ENCODE peak calls at places on chromosomes 3 and 15, in four cellular contexts. R, Q, D and K are unnamed samples.

GRCh38 chr3:174287601-174288180 is 571.4 kb upstream of the NAALADL2 start:
- DNase-seq in Q (no peak), R (no peak), D (no peak), K (no peak)

GRCh38 chr3:107269081-107269480 is 108.2 kb upstream of the CCDC54 start:
- DNase-seq in R (no peak), D (no peak), Q (no peak), K (no peak)

GRCh38 chr3:139520028-139520737 is 19.4 kb downstream of the RBP1 start:
- DNase-seq in Q (no peak), D (peak), R (no peak), K (peak)

GRCh38 chr15:66246937-66247336 is 6.6 kb downstream of the MEGF11 start:
- DNase-seq in D (no peak), R (no peak), Q (no peak), K (no peak)

GRCh38 chr3:159645874-159646273 is 342.8 kb upstream of the IL12A start:
- DNase-seq in R (no peak), Q (no peak), D (no peak), K (no peak)

GRCh38 chr3:10198761-10199688 is 34.3 kb downstream of the IRAK2 start:
- DNase-seq in R (peak), D (peak), Q (peak), K (no peak)

GRCh38 chr3:89577517-89578252 is 470.3 kb downstream of the EPHA3 start:
- DNase-seq in R (no peak), D (no peak), Q (peak), K (no peak)

GRCh38 chr3:33119891-33120290 is 6.1 kb downstream of the CRTAP start:
- DNase-seq in D (no peak), R (no peak), Q (no peak), K (no peak)

GRCh38 chr3:152460936-152461335 is 192.2 kb downstream of the MBNL1 start:
- DNase-seq in D (no peak), Q (peak), R (no peak), K (no peak)

GRCh38 chr3:10609134-10609533 is 103.7 kb upstream of the ATP2B2 start:
- DNase-seq in R (no peak), D (no peak), Q (no peak), K (no peak)

GRCh38 chr15:99123706-99124451 is 19.0 kb downstream of the SYNM start:
- DNase-seq in D (peak), R (no peak), Q (peak), K (no peak)

GRCh38 chr15:63892794-63893441 is 59.2 kb upstream of the HERC1 start:
- DNase-seq in R (peak), D (no peak), Q (no peak), K (no peak)

GRCh38 chr15:63889831-63890230 is 56.1 kb upstream of the HERC1 start:
- DNase-seq in R (no peak), Q (no peak), D (no peak), K (no peak)

GRCh38 chr15:63890617-63891016 is 56.9 kb upstream of the HERC1 start:
- DNase-seq in R (no peak), Q (no peak), D (no peak), K (no peak)

GRCh38 chr15:63891763-63892123 is 58.0 kb upstream of the HERC1 start:
- DNase-seq in R (no peak), D (no peak), Q (no peak), K (no peak)

GRCh38 chr15:63891079-63891762 is 57.5 kb upstream of the HERC1 start:
- DNase-seq in D (peak), R (peak), Q (peak), K (peak)
- TF ChIP-seq CREM in D (peak), R (no peak), Q (no peak), K (no peak)

GRCh38 chr3:45437388-45437787 is 49.0 kb downstream of the LARS2 start:
- DNase-seq in R (no peak), D (no peak), Q (no peak), K (no peak)
- TF ChIP-seq ESRRA in R (no peak), D (no peak), Q (no peak), K (no peak)

GRCh38 chr3:55894605-55895004 is 407.5 kb upstream of the WNT5A start:
- DNase-seq in D (no peak), R (no peak), Q (no peak), K (no peak)
- TF ChIP-seq ATF2 in D (no peak), R (no peak), Q (no peak), K (no peak)

DNA sequence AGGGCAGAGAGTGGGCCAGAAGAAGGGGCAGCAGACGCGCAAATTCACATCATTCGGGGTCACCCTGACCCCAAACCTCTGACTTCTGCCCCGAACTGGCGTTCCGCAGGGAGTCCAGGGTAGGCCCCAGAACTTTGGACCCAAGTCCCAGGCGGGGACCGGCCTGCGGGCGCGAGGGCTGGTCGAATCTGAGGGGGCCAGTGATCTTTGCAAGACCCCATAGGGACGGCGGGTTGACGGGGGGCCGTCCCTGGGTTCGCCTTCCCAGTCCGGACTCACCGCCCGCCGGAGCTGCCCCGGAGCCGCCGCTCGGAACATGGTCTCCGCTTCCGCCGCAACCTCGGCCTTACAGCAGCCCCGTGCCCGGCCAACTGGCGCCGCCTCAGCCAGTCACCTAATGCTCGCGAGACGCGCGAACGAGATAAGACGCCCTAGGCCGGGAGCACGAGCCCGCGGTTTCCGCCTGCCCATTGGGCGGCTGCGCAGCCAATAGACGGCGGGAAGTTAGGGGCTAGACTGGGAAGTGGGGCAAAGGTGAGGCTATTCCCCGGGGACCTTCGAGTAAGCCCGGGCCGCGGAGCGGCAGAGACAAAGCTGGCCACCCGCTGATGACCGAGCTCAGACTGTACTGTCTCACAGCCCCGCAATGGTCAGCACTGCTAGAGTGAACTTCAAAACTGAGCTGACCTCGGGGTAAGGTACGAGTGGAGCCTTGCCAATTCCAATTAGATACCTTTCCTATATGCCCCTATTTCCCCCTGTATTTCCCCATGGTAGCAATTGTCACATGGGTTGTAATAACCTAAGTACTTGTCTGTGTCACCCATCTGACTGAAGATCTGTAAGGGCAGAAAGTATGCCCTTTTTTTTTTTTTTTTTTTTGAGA is at the start of gene ETFA:
- DNase-seq in D (peak), Q (peak), R (peak), K (peak)
- TF ChIP-seq CREM in D (peak), Q (no peak), R (no peak), K (peak)

GRCh38 chr3:142958707-142959106 is 4.8 kb downstream of the PAQR9 start:
- DNase-seq in D (peak), R (no peak), Q (no peak), K (no peak)
- TF ChIP-seq ESRRA in D (no peak), R (no peak), Q (no peak), K (no peak)

DNA sequence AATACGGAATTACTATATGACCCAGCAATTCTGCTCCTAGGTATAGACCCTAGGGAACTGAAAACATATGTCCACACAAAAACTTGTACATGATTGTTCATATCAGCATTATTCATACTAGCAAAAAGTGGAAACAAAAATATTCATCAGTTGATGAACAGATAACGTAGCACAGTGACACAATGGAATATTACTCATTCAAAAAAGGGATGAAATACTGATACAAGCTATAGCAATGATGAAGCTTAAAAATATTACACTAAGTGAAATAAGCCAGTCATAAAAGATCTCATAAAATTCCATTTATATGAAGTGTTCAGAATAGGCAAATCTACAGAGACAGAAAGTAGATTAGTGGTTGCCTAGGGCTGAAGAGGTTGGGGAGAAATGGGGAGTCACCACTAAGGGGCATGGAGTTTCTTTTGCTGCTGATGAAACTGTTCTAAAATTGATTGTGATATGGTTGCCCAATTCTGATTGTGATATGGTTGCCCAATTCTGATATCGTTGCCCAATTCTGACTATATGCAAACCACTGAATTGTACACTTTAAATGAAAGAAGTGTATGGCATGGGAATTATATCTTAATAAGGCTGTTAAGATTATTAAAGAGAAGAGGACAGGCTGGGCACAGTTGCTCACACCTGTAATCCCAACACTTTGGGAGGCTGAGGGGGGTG is 10.6 kb downstream of the C15orf61 start:
- DNase-seq in D (no peak), R (no peak), Q (no peak), K (no peak)
- TF ChIP-seq ATF2 in D (no peak), R (no peak), Q (no peak), K (no peak)

GRCh38 chr3:45954306-45954705 is 11.0 kb downstream of the CXCR6 start:
- DNase-seq in R (no peak), Q (no peak), D (no peak), K (no peak)

GRCh38 chr3:45953536-45953935 is 10.3 kb downstream of the CXCR6 start:
- DNase-seq in R (no peak), Q (no peak), D (no peak), K (no peak)

GRCh38 chr3:45951946-45952345 is 8.7 kb downstream of the CXCR6 start:
- DNase-seq in D (no peak), Q (no peak), R (no peak), K (no peak)

GRCh38 chr3:45950686-45951600 is 7.7 kb downstream of the CXCR6 start:
- DNase-seq in Q (no peak), D (no peak), R (no peak), K (no peak)

GRCh38 chr3:45952456-45952855 is 9.2 kb downstream of the CXCR6 start:
- DNase-seq in D (no peak), R (no peak), Q (no peak), K (no peak)
- TF ChIP-seq CREM in D (no peak), R (no peak), Q (no peak), K (no peak)

DNA sequence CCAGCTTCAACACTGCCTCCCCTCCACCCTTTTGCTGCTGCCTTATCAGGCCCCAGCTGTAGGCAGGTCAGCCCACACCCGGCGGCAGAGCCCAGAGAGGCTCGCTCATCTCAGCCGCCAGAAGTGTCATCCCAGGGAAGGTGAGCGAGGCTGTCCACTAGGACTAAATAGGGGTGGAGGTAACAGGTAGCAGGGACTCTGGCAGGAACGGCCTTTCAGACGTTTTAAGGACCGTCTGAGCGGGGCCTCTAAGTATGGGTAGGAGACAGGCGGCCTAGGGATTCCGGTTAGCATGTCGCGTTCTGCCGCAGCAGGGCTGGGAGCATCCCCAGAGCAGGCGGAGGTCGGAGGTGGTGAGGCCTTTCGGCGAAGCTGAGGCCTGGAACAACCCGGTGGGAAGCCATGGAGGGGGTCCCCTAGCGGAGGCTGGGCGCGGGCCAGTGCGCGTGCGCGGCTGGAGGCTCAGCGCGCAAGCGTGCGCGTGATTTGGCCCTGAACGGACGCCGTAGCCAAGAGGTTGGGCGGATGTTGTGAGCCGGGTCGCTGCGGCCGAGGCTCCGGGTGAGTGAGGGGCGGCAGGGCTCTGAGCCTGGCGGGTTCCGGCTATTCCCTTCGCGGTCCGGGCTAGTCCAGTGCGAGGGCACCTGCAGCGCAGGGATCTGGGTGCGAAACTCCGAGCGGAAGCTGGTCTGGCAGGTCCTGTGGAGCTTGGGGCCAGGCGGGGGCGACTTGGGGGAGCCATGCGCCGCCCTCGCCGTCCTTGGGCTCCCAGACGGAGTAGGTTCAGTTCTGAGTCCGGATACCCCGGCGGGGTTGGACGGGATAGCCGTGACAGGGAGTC is at the start of the genes MST1 and RNF123:
- DNase-seq in Q (peak), D (peak), R (peak), K (peak)
- TF ChIP-seq ESRRA in Q (no peak), D (peak), R (peak), K (peak)

GRCh38 chr3:49017978-49018706 is at the start of gene DALRD3:
- DNase-seq in Q (peak), R (no peak), D (peak), K (peak)
- TF ChIP-seq ATF2 in Q (no peak), R (no peak), D (no peak), K (no peak)

GRCh38 chr3:15542641-15543040 is 21.1 kb upstream of the COLQ start:
- DNase-seq in R (no peak), Q (no peak), D (no peak), K (no peak)
- TF ChIP-seq CREM in R (no peak), Q (no peak), D (no peak), K (no peak)